ENCODE peak calls at places on chromosome 5, in six cellular contexts. B is AG10803; T is AG04450; H is MM.1S; D is CD4-positive, alpha-beta memory T cell; S is IMR-90. X is an unnamed sample.

GRCh38 chr5:39478851-39479250 is 54.1 kb upstream of the DAB2 start:
- DNase-seq in B (no peak), T (no peak), H (no peak), D (no peak), S (peak; percentile 34), X (no peak)

GRCh38 chr5:138978085-138978484 is 103.0 kb upstream of the LRRTM2 start:
- DNase-seq in B (peak; percentile 39), T (no peak), H (no peak), D (no peak), S (peak; percentile 42), X (no peak)

GRCh38 chr5:141942185-141942857 is 15.7 kb downstream of the PCDH12 start:
- DNase-seq in B (no peak), T (no peak), H (no peak), D (no peak), S (no peak), X (no peak)

GRCh38 chr5:138282918-138283742 is 8.7 kb upstream of the GFRA3 start:
- DNase-seq in B (peak; percentile 58), T (peak; percentile 20), H (no peak), D (no peak), S (peak; percentile 67), X (peak; percentile 18)

GRCh38 chr5:99639905-99640304 is 711.1 kb upstream of the CHD1 start:
- DNase-seq in B (no peak), T (no peak), H (no peak), D (no peak), S (no peak), X (no peak)

GRCh38 chr5:79837707-79838620 is 148.3 kb downstream of the CMYA5 start:
- DNase-seq in B (peak; percentile 54), T (no peak), H (no peak), D (no peak), S (no peak), X (peak; percentile 40)

GRCh38 chr5:60842859-60843692 is 993 bp downstream of the ELOVL7 start:
- DNase-seq in B (no peak), T (no peak), H (peak; percentile 37), D (no peak), S (no peak), X (no peak)

GRCh38 chr5:134905246-134905996 is 490 bp downstream of the PCBD2 start:
- DNase-seq in B (peak; percentile 66), T (peak; percentile 20), H (peak; percentile 78), D (peak; percentile 75), S (peak; percentile 74), X (peak; percentile 19)

GRCh38 chr5:178449163-178450060 is 140.8 kb downstream of the COL23A1 start:
- DNase-seq in B (no peak), T (no peak), H (no peak), D (no peak), S (no peak), X (no peak)

GRCh38 chr5:54329731-54330709 is 19.6 kb upstream of the ARL15 start:
- DNase-seq in B (peak; percentile 96), T (peak; percentile 77), H (no peak), D (no peak), S (peak; percentile 96), X (peak; percentile 80)

GRCh38 chr5:178564386-178564785 is 25.8 kb downstream of the COL23A1 start:
- DNase-seq in B (peak; percentile 11), T (no peak), H (no peak), D (no peak), S (no peak), X (no peak)

GRCh38 chr5:1643651-1644392 is 120.1 kb upstream of the LPCAT1 start:
- DNase-seq in B (no peak), T (no peak), H (no peak), D (no peak), S (no peak), X (no peak)

GRCh38 chr5:154406231-154406630 is 39.6 kb upstream of the SAP30L start:
- DNase-seq in B (peak; percentile 8), T (no peak), H (no peak), D (no peak), S (no peak), X (no peak)

GRCh38 chr5:31361906-31362900 is 168.7 kb downstream of the CDH6 start:
- DNase-seq in B (peak; percentile 90), T (no peak), H (no peak), D (no peak), S (peak; percentile 59), X (no peak)

GRCh38 chr5:36367524-36367923 is 65.8 kb upstream of the RANBP3L start:
- DNase-seq in B (peak; percentile 91), T (no peak), H (no peak), D (no peak), S (peak; percentile 16), X (peak; percentile 29)

GRCh38 chr5:178192244-178192643 is 5.1 kb upstream of the GMCL2 start:
- DNase-seq in B (no peak), T (no peak), H (no peak), D (no peak), S (no peak), X (no peak)

GRCh38 chr5:141681695-141682641 is at the start of gene ARAP3:
- DNase-seq in B (peak; percentile 77), T (peak; percentile 43), H (no peak), D (no peak), S (peak; percentile 89), X (peak; percentile 60)

GRCh38 chr5:17260549-17260948 is 43.1 kb downstream of the BASP1 start:
- DNase-seq in B (no peak), T (no peak), H (no peak), D (no peak), S (no peak), X (no peak)

GRCh38 chr5:59002162-59002825 is 419.4 kb downstream of the RAB3C start:
- DNase-seq in B (no peak), T (no peak), H (no peak), D (no peak), S (no peak), X (no peak)

GRCh38 chr5:180618487-180618829 is 27.2 kb upstream of the SCGB3A1 start:
- DNase-seq in B (no peak), T (no peak), H (no peak), D (no peak), S (no peak), X (no peak)

GRCh38 chr5:180621311-180621710 is 28.1 kb downstream of the FLT4 start:
- DNase-seq in B (no peak), T (no peak), H (no peak), D (no peak), S (no peak), X (no peak)

GRCh38 chr5:180620014-180620413 is 28.7 kb upstream of the SCGB3A1 start:
- DNase-seq in B (no peak), T (no peak), H (no peak), D (no peak), S (no peak), X (no peak)

GRCh38 chr5:180618830-180619562 is 27.7 kb upstream of the SCGB3A1 start:
- DNase-seq in B (peak; percentile 28), T (no peak), H (no peak), D (peak; percentile 28), S (peak; percentile 47), X (no peak)

GRCh38 chr5:180619563-180619915 is 28.2 kb upstream of the SCGB3A1 start:
- DNase-seq in B (no peak), T (no peak), H (no peak), D (no peak), S (no peak), X (no peak)
- H3K4me3 ChIP-seq in B (no peak overlapping the region), T (no peak overlapping the region), H (no peak overlapping the region), D (no peak overlapping the region), S (no peak overlapping the region), X (no peak overlapping the region)

GRCh38 chr5:28190011-28190410 is 1151.6 kb upstream of the CDH9 start:
- DNase-seq in B (no peak), T (no peak), H (no peak), D (no peak), S (no peak), X (no peak)
- H3K4me3 ChIP-seq in B (no peak overlapping the region), T (no peak overlapping the region), H (no peak overlapping the region), D (no peak overlapping the region), S (no peak overlapping the region), X (no peak overlapping the region)

GRCh38 chr5:126093718-126094117 is 329.5 kb upstream of the GRAMD2B start:
- DNase-seq in B (no peak), T (no peak), H (no peak), D (no peak), S (no peak), X (no peak)
- H3K4me3 ChIP-seq in B (no peak overlapping the region), T (no peak overlapping the region), H (no peak overlapping the region), D (no peak overlapping the region), S (no peak overlapping the region), X (no peak overlapping the region)

GRCh38 chr5:136242611-136243010 is 49.6 kb upstream of the SMIM32 start:
- DNase-seq in B (no peak), T (no peak), H (peak; percentile 72), D (no peak), S (no peak), X (no peak)
- H3K4me3 ChIP-seq in B (no peak overlapping the region), T (no peak overlapping the region), H (no peak overlapping the region), D (no peak overlapping the region), S (no peak overlapping the region), X (no peak overlapping the region)

GRCh38 chr5:14440598-14441401 is 140.8 kb upstream of the OTULINL start:
- DNase-seq in B (peak; percentile 98), T (peak; percentile 89), H (no peak), D (no peak), S (peak; percentile 97), X (peak; percentile 89)

GRCh38 chr5:14444988-14445387 is 136.6 kb upstream of the OTULINL start:
- DNase-seq in B (peak; percentile 55), T (no peak), H (no peak), D (no peak), S (peak; percentile 66), X (no peak)

GRCh38 chr5:14445581-14446290 is 135.9 kb upstream of the OTULINL start:
- DNase-seq in B (peak; percentile 70), T (no peak), H (no peak), D (no peak), S (no peak), X (no peak)

GRCh38 chr5:14444161-14444560 is 137.4 kb upstream of the OTULINL start:
- DNase-seq in B (no peak), T (no peak), H (no peak), D (no peak), S (no peak), X (no peak)

GRCh38 chr5:14443665-14444064 is 137.9 kb upstream of the OTULINL start:
- DNase-seq in B (no peak), T (no peak), H (no peak), D (no peak), S (no peak), X (no peak)
- H3K4me3 ChIP-seq in B (no peak overlapping the region), T (no peak overlapping the region), H (no peak overlapping the region), D (no peak overlapping the region), S (no peak overlapping the region), X (peak overlapping the region; percentile 79)

GRCh38 chr5:74865293-74865798 is 841 bp downstream of the FAM169A start:
- DNase-seq in B (no peak), T (no peak), H (no peak), D (no peak), S (no peak), X (no peak)

GRCh38 chr5:74864823-74865222 is 1.4 kb downstream of the FAM169A start:
- DNase-seq in B (no peak), T (no peak), H (no peak), D (no peak), S (no peak), X (no peak)

GRCh38 chr5:74866653-74867162 is 521 bp upstream of the FAM169A start:
- DNase-seq in B (no peak), T (no peak), H (no peak), D (no peak), S (no peak), X (no peak)

GRCh38 chr5:74863726-74864125 is 2.5 kb downstream of the FAM169A start:
- DNase-seq in B (no peak), T (no peak), H (no peak), D (no peak), S (no peak), X (no peak)

GRCh38 chr5:74865799-74866652 is at the start of gene FAM169A:
- DNase-seq in B (peak; percentile 11), T (no peak), H (peak; percentile 36), D (peak; percentile 65), S (peak; percentile 4), X (no peak)
- H3K4me3 ChIP-seq in B (peak within 1 kb of the TSS; percentile 47), T (peak within 1 kb of the TSS; percentile 42), H (peak within 1 kb of the TSS; percentile 73), D (peak within 1 kb of the TSS; percentile 96), S (peak within 1 kb of the TSS; percentile 44), X (peak within 1 kb of the TSS; percentile 55)